ENCODE peak calls at places on chromosomes 6 and 20, in nine cellular contexts. Z, A, T, E, U, R, K, G and V are unnamed samples.

GRCh38 chr20:25057234-25058050 is 497 bp downstream of the ACSS1 start:
- DNase-seq in Z (no peak), A (peak), T (peak), E (peak), U (no peak), R (peak), K (peak), G (no peak), V (no peak)

GRCh38 chr6:113936093-113936934 is 34.6 kb downstream of the HDAC2 start:
- DNase-seq in Z (peak), A (no peak), T (peak), E (no peak), U (peak), R (peak), K (peak), G (no peak), V (peak)

GRCh38 chr20:11067359-11067758 is 393.6 kb upstream of the JAG1 start:
- DNase-seq in Z (no peak), A (no peak), T (no peak), E (no peak), U (no peak), R (no peak), K (no peak), G (no peak), V (no peak)

GRCh38 chr6:91317247-91317646 is 730.4 kb upstream of the MAP3K7 start:
- DNase-seq in Z (no peak), A (no peak), T (peak), E (no peak), U (no peak), R (no peak), K (no peak), G (no peak), V (no peak)

GRCh38 chr20:43681468-43681942 is 14.6 kb downstream of the MYBL2 start:
- DNase-seq in Z (peak), A (peak), T (no peak), E (peak), U (peak), R (no peak), K (peak), G (no peak), V (no peak)

GRCh38 chr6:123658848-123659247 is 22.1 kb upstream of the TRDN start:
- DNase-seq in Z (no peak), A (no peak), T (no peak), E (no peak), U (no peak), R (no peak), K (no peak), G (no peak), V (no peak)

GRCh38 chr20:47810686-47811347 is 25.5 kb upstream of the SULF2 start:
- DNase-seq in Z (no peak), A (no peak), T (no peak), E (no peak), U (no peak), R (no peak), K (peak), G (no peak), V (no peak)

GRCh38 chr6:94045473-94045872 is 626.1 kb upstream of the EPHA7 start:
- DNase-seq in Z (no peak), A (no peak), T (no peak), E (no peak), U (no peak), R (no peak), K (no peak), G (no peak), V (no peak)

GRCh38 chr6:54874349-54875048 is 27.9 kb downstream of the FAM83B start:
- DNase-seq in Z (no peak), A (no peak), T (no peak), E (no peak), U (no peak), R (no peak), K (no peak), G (no peak), V (no peak)

GRCh38 chr20:25277941-25278521 is 30.1 kb downstream of the PYGB start:
- DNase-seq in Z (no peak), A (peak), T (no peak), E (no peak), U (no peak), R (no peak), K (peak), G (no peak), V (no peak)

GRCh38 chr20:58308680-58309527 is 611 bp upstream of the RAB22A start:
- DNase-seq in Z (peak), A (peak), T (peak), E (peak), U (peak), R (peak), K (peak), G (peak), V (no peak)

GRCh38 chr6:30727920-30728605 is 7.9 kb downstream of the TUBB start:
- DNase-seq in Z (peak), A (no peak), T (peak), E (no peak), U (peak), R (no peak), K (peak), G (no peak), V (no peak)

GRCh38 chr20:4483481-4483880 is 238.2 kb upstream of the PRND start:
- DNase-seq in Z (no peak), A (no peak), T (peak), E (no peak), U (no peak), R (no peak), K (no peak), G (no peak), V (no peak)

GRCh38 chr20:58691773-58692578 is 624 bp upstream of the NPEPL1 start:
- DNase-seq in Z (no peak), A (no peak), T (no peak), E (peak), U (no peak), R (peak), K (peak), G (no peak), V (no peak)

GRCh38 chr20:49283176-49283702 is 5.4 kb upstream of the ZNFX1 start:
- DNase-seq in Z (peak), A (no peak), T (no peak), E (no peak), U (peak), R (no peak), K (no peak), G (no peak), V (no peak)

GRCh38 chr6:166786704-166787293 is 159.7 kb upstream of the RPS6KA2 start:
- DNase-seq in Z (peak), A (no peak), T (peak), E (no peak), U (peak), R (peak), K (no peak), G (no peak), V (peak)

GRCh38 chr6:148835920-148836441 is 89.2 kb downstream of the UST start:
- DNase-seq in Z (no peak), A (no peak), T (peak), E (no peak), U (no peak), R (no peak), K (no peak), G (no peak), V (peak)

GRCh38 chr20:50172347-50173013 is 18.1 kb upstream of the CEBPB start:
- DNase-seq in Z (no peak), A (peak), T (peak), E (peak), U (no peak), R (no peak), K (peak), G (peak), V (no peak)

GRCh38 chr6:100701728-100702127 is 179.4 kb downstream of the ASCC3 start:
- DNase-seq in Z (no peak), A (no peak), T (no peak), E (no peak), U (no peak), R (no peak), K (no peak), G (no peak), V (no peak)

GRCh38 chr6:5537967-5538366 is 276.7 kb downstream of the FARS2 start:
- DNase-seq in Z (no peak), A (no peak), T (peak), E (no peak), U (no peak), R (no peak), K (no peak), G (no peak), V (peak)

GRCh38 chr20:21968486-21968885 is 263.0 kb downstream of the PAX1 start:
- DNase-seq in Z (no peak), A (no peak), T (no peak), E (no peak), U (no peak), R (no peak), K (no peak), G (no peak), V (no peak)

GRCh38 chr6:139161169-139161568 is 26.3 kb downstream of the HECA start:
- DNase-seq in Z (no peak), A (no peak), T (peak), E (no peak), U (no peak), R (no peak), K (no peak), G (no peak), V (no peak)

GRCh38 chr20:57013741-57014140 is 252.7 kb downstream of the BMP7 start:
- DNase-seq in Z (peak), A (no peak), T (no peak), E (no peak), U (no peak), R (no peak), K (no peak), G (no peak), V (no peak)

GRCh38 chr20:53133628-53134027 is 161.5 kb downstream of the TSHZ2 start:
- DNase-seq in Z (no peak), A (no peak), T (no peak), E (no peak), U (no peak), R (no peak), K (no peak), G (no peak), V (no peak)

GRCh38 chr6:11527274-11527870 is 10.2 kb upstream of the TMEM170B start:
- DNase-seq in Z (no peak), A (no peak), T (peak), E (no peak), U (no peak), R (no peak), K (no peak), G (no peak), V (no peak)

GRCh38 chr20:39822667-39823066 is 860.5 kb downstream of the DHX35 start:
- DNase-seq in Z (no peak), A (no peak), T (peak), E (no peak), U (no peak), R (no peak), K (no peak), G (no peak), V (no peak)

GRCh38 chr20:22490287-22491187 is 93.8 kb downstream of the FOXA2 start:
- DNase-seq in Z (no peak), A (peak), T (no peak), E (no peak), U (no peak), R (no peak), K (no peak), G (no peak), V (no peak)

GRCh38 chr20:4322499-4322898 is 307.1 kb upstream of the RNF24 start:
- DNase-seq in Z (no peak), A (no peak), T (no peak), E (no peak), U (no peak), R (no peak), K (no peak), G (no peak), V (no peak)

GRCh38 chr6:3026811-3027626 is 27.3 kb downstream of the NQO2 start:
- DNase-seq in Z (peak), A (no peak), T (peak), E (no peak), U (peak), R (no peak), K (no peak), G (no peak), V (no peak)

GRCh38 chr6:157272866-157273755 is 50.2 kb downstream of the TMEM242 start:
- DNase-seq in Z (peak), A (no peak), T (no peak), E (no peak), U (peak), R (no peak), K (peak), G (peak), V (no peak)

GRCh38 chr20:44704551-44704971 is 10.6 kb upstream of the CCN5 start:
- DNase-seq in Z (no peak), A (no peak), T (peak), E (no peak), U (no peak), R (no peak), K (no peak), G (no peak), V (no peak)

GRCh38 chr6:83511901-83512681 is at the start of gene PRSS35:
- DNase-seq in Z (peak), A (peak), T (peak), E (peak), U (no peak), R (peak), K (peak), G (no peak), V (no peak)

GRCh38 chr20:22810030-22810429 is 225.1 kb upstream of the SSTR4 start:
- DNase-seq in Z (no peak), A (no peak), T (no peak), E (no peak), U (no peak), R (no peak), K (no peak), G (no peak), V (no peak)

GRCh38 chr20:25206063-25206403 is 10.5 kb downstream of the ENTPD6 start:
- DNase-seq in Z (no peak), A (peak), T (no peak), E (no peak), U (no peak), R (no peak), K (peak), G (no peak), V (no peak)

GRCh38 chr20:31933698-31934097 is 18.1 kb downstream of the PDRG1 start:
- DNase-seq in Z (no peak), A (no peak), T (no peak), E (no peak), U (no peak), R (no peak), K (no peak), G (no peak), V (no peak)

GRCh38 chr6:32222333-32223230 is 1.3 kb downstream of the NOTCH4 start:
- DNase-seq in Z (no peak), A (no peak), T (no peak), E (no peak), U (peak), R (no peak), K (no peak), G (peak), V (no peak)

DNA sequence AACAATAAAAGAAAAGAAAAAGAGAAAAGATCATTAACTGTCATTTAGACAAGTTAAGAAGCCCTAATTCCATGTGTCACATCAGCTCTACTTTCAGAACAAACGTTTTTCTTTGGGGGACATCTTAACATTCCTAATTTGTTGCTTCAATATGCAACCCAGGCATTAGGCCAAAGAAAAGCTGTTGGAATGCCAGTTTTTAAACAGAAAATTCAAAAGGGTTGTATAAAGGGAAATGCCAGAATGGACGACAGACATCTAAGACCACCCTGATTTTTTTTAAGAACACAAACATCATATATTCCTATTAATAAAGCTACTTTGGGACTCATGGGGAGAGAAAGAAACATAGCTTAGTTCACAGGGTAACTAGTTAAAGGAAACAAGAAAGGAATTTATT is 315.0 kb downstream of the GMDS start:
- DNase-seq in Z (no peak), A (no peak), T (peak), E (no peak), U (no peak), R (no peak), K (no peak), G (no peak), V (no peak)
- H3K4me3 ChIP-seq in Z (no peak), A (no peak), T (no peak), E (no peak), U (no peak), R (no peak), K (no peak), G (no peak), V (no peak)

GRCh38 chr6:147395158-147395557 is 113.3 kb upstream of the SAMD5 start:
- DNase-seq in Z (no peak), A (no peak), T (peak), E (no peak), U (no peak), R (no peak), K (no peak), G (no peak), V (no peak)

GRCh38 chr6:147384737-147385710 is 123.5 kb upstream of the SAMD5 start:
- DNase-seq in Z (no peak), A (no peak), T (no peak), E (no peak), U (no peak), R (no peak), K (no peak), G (no peak), V (no peak)

GRCh38 chr6:147389463-147389862 is 119.0 kb upstream of the SAMD5 start:
- DNase-seq in Z (no peak), A (no peak), T (no peak), E (no peak), U (no peak), R (no peak), K (no peak), G (no peak), V (no peak)

GRCh38 chr6:147392917-147393625 is 115.4 kb upstream of the SAMD5 start:
- DNase-seq in Z (no peak), A (no peak), T (no peak), E (no peak), U (no peak), R (no peak), K (no peak), G (no peak), V (no peak)

DNA sequence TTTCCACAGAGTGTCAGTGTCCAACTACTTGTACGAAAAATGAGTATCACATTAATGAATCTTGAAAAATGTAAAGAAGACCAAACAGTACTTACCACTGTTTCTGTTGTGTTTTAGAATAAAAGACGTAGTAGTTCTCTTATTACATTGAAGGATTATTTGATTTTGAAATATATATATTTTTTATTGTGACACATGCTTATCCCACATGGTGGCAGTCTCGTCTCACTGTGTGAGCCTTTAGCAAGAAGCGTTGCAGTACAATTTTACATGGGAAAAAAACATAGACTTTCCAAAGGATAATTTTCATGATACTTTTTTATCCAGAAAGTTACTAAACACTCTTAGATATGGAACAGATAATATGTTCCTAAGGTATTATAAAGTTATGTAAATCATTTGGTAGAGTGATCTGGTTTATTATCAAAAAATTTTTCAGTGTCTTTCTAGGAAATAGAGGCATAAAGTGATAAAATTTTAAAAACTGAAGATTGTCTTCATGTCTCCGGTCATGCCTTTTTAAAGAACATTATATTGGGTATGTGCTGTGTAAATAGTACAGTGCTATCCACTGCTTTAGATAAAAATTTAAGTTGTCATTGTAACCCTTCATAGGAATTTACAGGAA is 117.5 kb upstream of the SAMD5 start:
- DNase-seq in Z (peak), A (no peak), T (peak), E (no peak), U (peak), R (no peak), K (no peak), G (no peak), V (no peak)
- TF ChIP-seq CTCF in Z (peak), A (no peak), T (peak), E (peak), U (peak), R (no peak), K (no peak), G (no peak), V (peak)

GRCh38 chr20:8363970-8364733 is 232.1 kb downstream of the PLCB1 start:
- DNase-seq in Z (no peak), A (no peak), T (no peak), E (no peak), U (no peak), R (no peak), K (no peak), G (no peak), V (no peak)
- H3K4me3 ChIP-seq in Z (no peak), A (no peak), T (no peak), E (no peak), U (no peak), R (no peak), K (no peak), G (no peak), V (no peak)

GRCh38 chr6:6788394-6789020 is 200.0 kb downstream of the LY86 start:
- DNase-seq in Z (peak), A (no peak), T (no peak), E (no peak), U (peak), R (peak), K (no peak), G (no peak), V (no peak)
- TF ChIP-seq CTCF in Z (peak), A (peak), T (peak), E (peak), U (peak), R (peak), K (peak), G (no peak), V (no peak)